ENCODE peak calls at places on chromosome 21, in nine cellular contexts. S, Y, J, P, I, E, F, U and C are unnamed samples. For H3K4me1 and H3K36me3, the result is how much of the 10 kb centered on the place peaks cover.

GRCh38 chr21:18877932-18878331 is 474.3 kb upstream of the TMPRSS15 start:
- DNase-seq in S (no peak), Y (no peak), J (no peak), P (no peak), I (no peak), E (no peak), F (no peak), U (no peak), C (no peak)

GRCh38 chr21:39874759-39875158 is 7.5 kb downstream of the PCP4 start:
- DNase-seq in S (no peak), Y (no peak), J (no peak), P (no peak), I (no peak), E (no peak), F (no peak), U (no peak), C (no peak)

GRCh38 chr21:36035381-36035791 is 24.9 kb downstream of the SETD4 start:
- DNase-seq in S (no peak), Y (no peak), J (no peak), P (no peak), I (no peak), E (no peak), F (no peak), U (no peak), C (no peak)

GRCh38 chr21:32494946-32495703 is 82.6 kb downstream of the EVA1C start:
- DNase-seq in S (no peak), Y (peak), J (peak), P (peak), I (no peak), E (no peak), F (no peak), U (no peak), C (no peak)

GRCh38 chr21:37008705-37009104 is 2.2 kb downstream of the RIPPLY3 start:
- DNase-seq in S (no peak), Y (no peak), J (no peak), P (no peak), I (no peak), E (peak), F (no peak), U (no peak), C (no peak)

GRCh38 chr21:23218667-23219066 is 2220.5 kb downstream of the NCAM2 start:
- DNase-seq in S (no peak), Y (no peak), J (no peak), P (no peak), I (no peak), E (no peak), F (no peak), U (no peak), C (no peak)

GRCh38 chr21:31604591-31605190 is 54.8 kb upstream of the SOD1 start:
- DNase-seq in S (peak), Y (peak), J (peak), P (peak), I (peak), E (peak), F (peak), U (peak), C (no peak)

GRCh38 chr21:33761104-33762036 is 119.1 kb downstream of the ITSN1 start:
- DNase-seq in S (no peak), Y (peak), J (peak), P (peak), I (peak), E (no peak), F (no peak), U (no peak), C (no peak)

GRCh38 chr21:46552274-46552673 is 52.6 kb downstream of the S100B start:
- DNase-seq in S (no peak), Y (no peak), J (no peak), P (no peak), I (peak), E (no peak), F (no peak), U (no peak), C (no peak)

GRCh38 chr21:33976082-33976979 is 60.7 kb upstream of the ATP5PO start:
- DNase-seq in S (peak), Y (peak), J (peak), P (peak), I (no peak), E (no peak), F (peak), U (no peak), C (peak)

GRCh38 chr21:31546402-31547155 is 112.9 kb upstream of the SOD1 start:
- DNase-seq in S (no peak), Y (no peak), J (peak), P (no peak), I (no peak), E (no peak), F (no peak), U (no peak), C (no peak)

GRCh38 chr21:39900491-39900890 is 33.3 kb downstream of the PCP4 start:
- DNase-seq in S (no peak), Y (no peak), J (no peak), P (no peak), I (no peak), E (no peak), F (no peak), U (no peak), C (no peak)

GRCh38 chr21:15967661-15968060 is 237.9 kb downstream of the USP25 start:
- DNase-seq in S (no peak), Y (peak), J (peak), P (peak), I (no peak), E (no peak), F (no peak), U (no peak), C (no peak)

GRCh38 chr21:17343055-17343454 is 169.8 kb upstream of the CXADR start:
- DNase-seq in S (no peak), Y (peak), J (peak), P (peak), I (peak), E (no peak), F (no peak), U (no peak), C (no peak)

GRCh38 chr21:23853796-23854379 is 1753.4 kb downstream of the MRPL39 start:
- DNase-seq in S (no peak), Y (peak), J (peak), P (peak), I (peak), E (no peak), F (no peak), U (no peak), C (no peak)

GRCh38 chr21:38989097-38989744 is 183.5 kb downstream of the ETS2 start:
- DNase-seq in S (no peak), Y (no peak), J (no peak), P (no peak), I (no peak), E (no peak), F (no peak), U (no peak), C (no peak)

GRCh38 chr21:41596241-41596925 is 88.4 kb upstream of the TMPRSS2 start:
- DNase-seq in S (no peak), Y (no peak), J (no peak), P (no peak), I (no peak), E (peak), F (no peak), U (no peak), C (peak)
- H3K4me1 ChIP-seq in S (under half), Y (under half), J (under half), P (under half), I (under half), E (under half), F (under half), U (under half), C (under half)

GRCh38 chr21:41813226-41813625 is 46.4 kb upstream of the RIPK4 start:
- DNase-seq in S (no peak), Y (no peak), J (no peak), P (no peak), I (no peak), E (peak), F (no peak), U (no peak), C (no peak)
- H3K36me3 ChIP-seq in S (half or more), Y (under half), J (under half), P (under half), I (under half), E (under half), F (under half), U (under half), C (under half)

GRCh38 chr21:35032474-35033263 is 16.4 kb downstream of the RUNX1 start:
- DNase-seq in S (no peak), Y (no peak), J (no peak), P (no peak), I (no peak), E (no peak), F (no peak), U (no peak), C (no peak)
- H3K4me1 ChIP-seq in S (under half), Y (under half), J (under half), P (under half), I (under half), E (under half), F (under half), U (under half), C (under half)

GRCh38 chr21:26961704-26962103 is 5.2 kb downstream of the ADAMTS5 start:
- DNase-seq in S (no peak), Y (no peak), J (no peak), P (no peak), I (peak), E (no peak), F (peak), U (no peak), C (no peak)
- H3K36me3 ChIP-seq in S (under half), Y (under half), J (under half), P (under half), I (under half), E (under half), F (under half), U (under half), C (under half)

DNA sequence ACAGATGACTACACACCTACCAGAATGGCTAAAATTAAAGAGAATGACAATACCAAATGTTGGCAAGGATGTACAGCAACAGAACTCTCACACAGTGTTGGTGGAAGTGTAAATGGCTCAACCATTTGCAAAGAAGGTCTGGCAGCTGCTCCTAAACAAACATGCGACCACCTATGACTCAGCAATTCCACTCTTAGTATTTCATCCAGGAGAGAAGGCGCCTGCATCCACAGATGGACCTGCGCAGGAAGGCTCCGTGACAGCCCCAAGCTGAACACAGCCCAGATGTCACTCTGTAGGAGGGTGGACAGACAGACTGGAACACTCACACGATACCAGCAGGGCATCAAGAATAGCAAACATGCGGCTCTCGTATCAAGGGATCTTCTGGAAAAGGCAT is 6.7 kb downstream of the PTTG1IP start:
- DNase-seq in S (no peak), Y (peak), J (peak), P (peak), I (no peak), E (peak), F (no peak), U (no peak), C (no peak)
- H3K4me1 ChIP-seq in S (half or more), Y (half or more), J (under half), P (under half), I (under half), E (half or more), F (under half), U (half or more), C (half or more)